ENCODE peak calls at places on chromosomes 4 and X, in nine cellular contexts. M is K562; G is AG04450; R is lower lobe of right lung; K is mesendoderm; J is CD4-positive, alpha-beta memory T cell; X is fibroblast of lung; O is transverse colon; T is sigmoid colon. N is an unnamed sample.

GRCh38 chr4:129342820-129343219 is 246.9 kb downstream of the C4orf33 start:
- DNase-seq in O (no peak), X (peak; percentile 90), R (no peak), G (no peak), M (no peak), J (no peak), T (no peak), K (no peak), N (no peak)

GRCh38 chrX:54447461-54447860 is 7.3 kb downstream of the TSR2 start:
- DNase-seq in T (no peak), K (peak; percentile 64), M (no peak), R (no peak), J (no peak), X (peak; percentile 2), O (no peak), G (no peak), N (no peak)

GRCh38 chr4:151998723-151999122 is 237.9 kb upstream of the GATB start:
- DNase-seq in G (no peak), K (no peak), M (no peak), J (no peak), R (no peak), T (no peak), X (no peak), O (no peak), N (no peak)

GRCh38 chrX:54564942-54565341 is 34.9 kb downstream of the GNL3L start:
- DNase-seq in X (peak; percentile 6), R (no peak), G (no peak), J (no peak), O (no peak), K (no peak), T (no peak), M (no peak), N (no peak)

GRCh38 chr4:176635372-176636261 is 157.1 kb downstream of the VEGFC start:
- DNase-seq in K (peak; percentile 33), O (no peak), X (peak; percentile 86), J (no peak), R (no peak), T (no peak), G (no peak), M (no peak), N (no peak)

GRCh38 chrX:41558531-41558930 is 111.4 kb downstream of the NYX start:
- DNase-seq in K (no peak), J (no peak), M (peak; percentile 14), X (peak; percentile 51), T (no peak), G (no peak), O (no peak), R (no peak), N (no peak)

GRCh38 chrX:78673256-78673655 is 14.1 kb upstream of the RTL3 start:
- DNase-seq in X (no peak), K (no peak), G (no peak), R (no peak), O (no peak), T (no peak), M (no peak), J (no peak), N (no peak)

GRCh38 chr4:101205878-101206277 is 141.4 kb downstream of the PPP3CA start:
- DNase-seq in K (peak; percentile 24), X (peak; percentile 36), R (no peak), T (no peak), G (no peak), O (no peak), J (peak; percentile 37), M (no peak), N (no peak)

GRCh38 chr4:170651786-170652185 is 562.0 kb upstream of the AADAT start:
- DNase-seq in M (no peak), R (no peak), J (no peak), K (no peak), T (no peak), G (no peak), O (no peak), X (no peak), N (no peak)

GRCh38 chrX:16646366-16647168 is 3.4 kb upstream of the S100G start:
- DNase-seq in G (no peak), X (no peak), O (no peak), J (no peak), R (no peak), T (no peak), M (no peak), K (no peak), N (no peak)

GRCh38 chr4:109472343-109472761 is 38.7 kb downstream of the SEC24B start:
- DNase-seq in X (peak; percentile 70), T (no peak), O (no peak), G (peak; percentile 30), R (no peak), K (no peak), M (peak; percentile 20), J (no peak), N (no peak)

GRCh38 chr4:77880784-77881183 is 18.2 kb downstream of the MRPL1 start:
- DNase-seq in X (no peak), O (no peak), J (no peak), G (no peak), K (peak; percentile 2), T (no peak), M (no peak), R (no peak), N (no peak)

GRCh38 chrX:74923942-74924448 is 1.3 kb downstream of the NEXMIF start:
- DNase-seq in O (peak; percentile 16), G (no peak), J (peak; percentile 17), X (peak; percentile 0), R (peak; percentile 46), K (peak; percentile 18), M (no peak), T (peak; percentile 73), N (no peak)

GRCh38 chrX:115988825-115989224 is 181.7 kb upstream of the AGTR2 start:
- DNase-seq in J (no peak), R (no peak), X (peak; percentile 1), M (no peak), G (no peak), K (no peak), T (no peak), O (no peak), N (no peak)

GRCh38 chrX:123481908-123482873 is 250.7 kb downstream of the THOC2 start:
- DNase-seq in T (no peak), K (peak; percentile 16), X (peak; percentile 54), O (no peak), M (no peak), G (no peak), R (no peak), J (no peak), N (no peak)

GRCh38 chr4:4507923-4508322 is 33.9 kb downstream of the STX18 start:
- DNase-seq in J (no peak), T (no peak), K (no peak), X (no peak), R (no peak), O (no peak), M (peak; percentile 25), G (no peak), N (no peak)

DNA sequence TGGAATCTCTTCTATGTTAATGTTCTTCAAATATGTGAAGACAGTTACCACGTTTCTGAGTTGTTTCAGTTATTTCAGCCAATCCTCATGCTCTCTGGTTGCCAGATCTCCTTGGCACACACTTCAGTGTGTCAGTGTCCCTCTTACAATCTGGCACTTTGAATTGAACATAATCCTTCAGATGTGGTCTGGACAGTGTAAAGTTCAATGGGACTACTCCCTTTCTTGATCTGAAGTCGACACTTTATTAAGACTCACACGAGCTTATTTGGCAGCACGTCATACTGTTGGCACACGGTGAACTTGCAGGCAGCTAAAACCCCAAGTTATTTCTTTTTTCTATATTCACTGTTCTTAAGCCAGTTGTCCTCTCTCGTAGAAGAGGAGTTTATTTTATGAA is 28.2 kb downstream of the ARSJ start:
- DNase-seq in M (no peak), K (no peak), X (peak; percentile 84), G (no peak), T (no peak), R (no peak), J (no peak), O (peak; percentile 13), N (no peak)
- H3K27ac ChIP-seq in M (no peak overlapping the region), K (no peak overlapping the region), X (peak overlapping the region; percentile 13), G (no peak overlapping the region), T (peak overlapping the region; percentile 52), R (no peak overlapping the region), J (no peak overlapping the region), O (peak overlapping the region; percentile 18), N (no peak overlapping the region)

GRCh38 chr4:6250235-6250983 is 19.2 kb upstream of the WFS1 start:
- DNase-seq in K (peak; percentile 86), T (no peak), O (no peak), M (peak; percentile 63), G (peak; percentile 24), X (peak; percentile 70), R (no peak), J (peak; percentile 65), N (no peak)
- H3K4me3 ChIP-seq in K (no peak overlapping the region), T (no peak overlapping the region), O (no peak overlapping the region), M (no peak overlapping the region), G (no peak overlapping the region), X (no peak overlapping the region), R (no peak overlapping the region), J (no peak overlapping the region), N (no peak overlapping the region)

DNA sequence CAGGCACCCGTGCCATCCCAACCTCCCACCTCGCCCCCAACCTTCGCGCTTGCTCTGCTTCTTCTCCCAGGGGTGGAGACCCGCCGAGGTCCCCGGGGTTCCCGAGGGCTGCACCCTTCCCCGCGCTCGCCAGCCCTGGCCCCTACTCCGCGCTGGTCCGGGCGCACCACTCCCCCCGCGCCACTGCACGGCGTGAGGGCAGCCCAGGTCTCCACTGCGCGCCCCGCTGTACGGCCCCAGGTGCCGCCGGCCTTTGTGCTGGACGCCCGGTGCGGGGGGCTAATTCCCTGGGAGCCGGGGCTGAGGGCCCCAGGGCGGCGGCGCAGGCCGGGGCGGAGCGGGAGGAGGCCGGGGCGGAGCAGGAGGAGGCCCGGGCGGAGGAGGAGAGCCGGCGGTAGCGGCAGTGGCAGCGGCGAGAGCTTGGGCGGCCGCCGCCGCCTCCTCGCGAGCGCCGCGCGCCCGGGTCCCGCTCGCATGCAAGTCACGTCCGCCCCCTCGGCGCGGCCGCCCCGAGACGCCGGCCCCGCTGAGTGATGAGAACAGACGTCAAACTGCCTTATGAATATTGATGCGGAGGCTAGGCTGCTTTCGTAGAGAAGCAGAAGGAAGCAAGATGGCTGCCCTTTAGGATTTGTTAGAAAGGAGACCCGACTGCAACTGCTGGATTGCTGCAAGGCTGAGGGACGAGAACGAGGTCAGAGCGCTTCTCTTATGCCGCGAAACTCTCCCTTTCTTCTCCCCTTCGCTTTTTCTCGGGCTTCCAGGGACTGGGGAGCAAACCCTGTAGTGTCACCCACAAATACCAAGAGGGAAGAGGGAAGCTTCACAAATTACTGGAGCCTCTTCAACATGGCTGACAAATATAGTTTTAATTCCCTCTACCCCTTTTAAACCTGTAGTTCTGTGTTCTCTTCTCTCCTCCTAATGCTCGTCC is at the start of gene TET2:
- DNase-seq in X (peak; percentile 86), O (peak; percentile 78), M (peak; percentile 75), T (peak; percentile 83), J (peak; percentile 79), K (peak; percentile 78), R (peak; percentile 89), G (peak; percentile 44), N (peak; percentile 96)
- H3K27ac ChIP-seq in X (peak within 1 kb of the TSS; percentile 85), O (peak within 1 kb of the TSS; percentile 86), M (peak within 1 kb of the TSS; percentile 93), T (peak within 1 kb of the TSS; percentile 82), J (peak within 1 kb of the TSS; percentile 81), K (no peak within 1 kb of the TSS), R (peak within 1 kb of the TSS; percentile 89), G (peak within 1 kb of the TSS; percentile 92), N (peak within 1 kb of the TSS; percentile 90)

DNA sequence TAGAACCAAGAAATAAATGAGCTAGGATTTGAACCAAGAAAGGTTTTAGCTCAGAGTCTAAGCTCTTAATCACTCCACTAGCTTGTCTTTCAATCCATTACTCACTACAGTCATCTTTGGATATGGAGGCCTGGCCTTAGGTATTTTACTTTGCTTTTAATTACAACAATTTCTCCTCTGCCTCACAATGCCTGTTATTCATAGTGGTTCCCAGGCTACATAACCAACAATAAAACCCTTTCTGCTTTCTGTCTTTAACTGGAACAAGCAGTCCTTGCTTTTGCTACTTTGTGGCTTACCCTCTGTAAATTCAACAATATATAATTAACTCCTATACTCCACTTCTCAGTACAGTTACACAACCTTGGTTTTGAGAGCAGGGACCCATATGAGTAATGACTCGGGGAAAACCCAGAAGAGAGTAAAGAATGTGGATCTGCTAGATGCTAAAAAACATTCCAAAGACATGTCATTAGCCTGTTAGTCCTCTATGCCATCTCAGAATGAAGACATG is 94.7 kb upstream of the NAP1L5 start:
- DNase-seq in J (no peak), R (no peak), X (peak; percentile 71), O (no peak), K (peak; percentile 83), T (no peak), M (no peak), G (peak; percentile 36), N (no peak)
- H3K4me3 ChIP-seq in J (no peak overlapping the region), R (no peak overlapping the region), X (no peak overlapping the region), O (no peak overlapping the region), K (no peak overlapping the region), T (no peak overlapping the region), M (no peak overlapping the region), G (no peak overlapping the region), N (no peak overlapping the region)